ENCODE peak calls at places on chromosome 4, in five cellular contexts. S is sigmoid colon, B is suprapubic skin, Q is heart left ventricle, Y is ovary. R is an unnamed sample.

GRCh38 chr4:174538123-174538875 is 16.0 kb upstream of the HPGD start:
- DNase-seq in Q (no peak), B (no peak), S (no peak), Y (no peak), R (no peak)

GRCh38 chr4:76689079-76689817 is 208.7 kb downstream of the SOWAHB start:
- DNase-seq in Q (peak), Y (peak), B (no peak), S (no peak), R (peak)

GRCh38 chr4:7224001-7224400 is 31.7 kb downstream of the SORCS2 start:
- DNase-seq in S (no peak), Y (no peak), B (no peak), Q (no peak), R (no peak)

GRCh38 chr4:8794491-8794890 is 77.1 kb downstream of the HMX1 start:
- DNase-seq in Q (no peak), S (no peak), B (no peak), Y (no peak), R (no peak)

GRCh38 chr4:105126311-105127153 is 20.1 kb upstream of the TET2 start:
- DNase-seq in Q (no peak), Y (no peak), B (no peak), S (no peak), R (no peak)

GRCh38 chr4:113574636-113575103 is 186.9 kb downstream of the CAMK2D start:
- DNase-seq in Q (no peak), S (no peak), B (no peak), Y (no peak), R (no peak)

GRCh38 chr4:146051724-146052396 is 113.2 kb upstream of the ZNF827 start:
- DNase-seq in Y (no peak), B (no peak), Q (no peak), S (no peak), R (peak)

GRCh38 chr4:6641164-6641970 is 882 bp downstream of the MRFAP1 start:
- DNase-seq in Q (peak), Y (peak), B (peak), S (no peak), R (no peak)

GRCh38 chr4:10998826-10999225 is 314.3 kb upstream of the CLNK start:
- DNase-seq in B (no peak), S (no peak), Y (no peak), Q (no peak), R (no peak)

GRCh38 chr4:94479358-94480141 is 27.8 kb downstream of the PDLIM5 start:
- DNase-seq in Y (no peak), Q (no peak), S (no peak), B (no peak), R (no peak)

GRCh38 chr4:158112612-158113011 is 60.2 kb downstream of the GASK1B start:
- DNase-seq in S (no peak), Q (no peak), B (no peak), Y (no peak), R (no peak)

GRCh38 chr4:123469245-123469644 is 72.7 kb downstream of the SPRY1 start:
- DNase-seq in Q (no peak), S (no peak), B (no peak), Y (no peak), R (no peak)

GRCh38 chr4:139528377-139529005 is 27.5 kb downstream of the SETD7 start:
- DNase-seq in Y (peak), B (peak), Q (peak), S (peak), R (peak)

GRCh38 chr4:53921856-53922255 is 142.5 kb downstream of the CHIC2 start:
- DNase-seq in S (no peak), B (no peak), Y (no peak), Q (no peak), R (no peak)

GRCh38 chr4:45442466-45442865 is 681.4 kb downstream of the GABRG1 start:
- DNase-seq in B (no peak), Q (no peak), S (no peak), Y (no peak), R (no peak)

GRCh38 chr4:78710536-78710935 is 65.6 kb upstream of the BMP2K start:
- DNase-seq in B (no peak), Y (no peak), Q (no peak), S (no peak), R (no peak)

GRCh38 chr4:99893991-99894981 is at the start of gene LAMTOR3:
- DNase-seq in Y (peak), B (peak), S (peak), Q (peak), R (peak)

GRCh38 chr4:10958226-10958856 is 273.8 kb upstream of the CLNK start:
- DNase-seq in S (no peak), Y (no peak), Q (no peak), B (no peak), R (no peak)

GRCh38 chr4:139795915-139796314 is 130.3 kb downstream of the MGST2 start:
- DNase-seq in Y (no peak), Q (no peak), S (no peak), B (no peak), R (no peak)

GRCh38 chr4:8026455-8026854 is 86.8 kb upstream of the AFAP1 start:
- DNase-seq in S (no peak), B (no peak), Y (no peak), Q (no peak), R (no peak)

GRCh38 chr4:76677571-76678326 is 220.2 kb downstream of the SOWAHB start:
- DNase-seq in Q (no peak), B (no peak), Y (no peak), S (no peak), R (no peak)

GRCh38 chr4:123209436-123209835 is 187.2 kb upstream of the SPRY1 start:
- DNase-seq in B (no peak), S (no peak), Y (no peak), Q (no peak), R (no peak)

GRCh38 chr4:150381671-150382427 is 200.1 kb upstream of the MAB21L2 start:
- DNase-seq in Q (no peak), B (no peak), Y (no peak), S (no peak), R (no peak)

GRCh38 chr4:134243742-134244713 is 42.4 kb upstream of the PABPC4L start:
- DNase-seq in Q (no peak), B (peak), S (peak), Y (no peak), R (no peak)

GRCh38 chr4:101232074-101232776 is 115.1 kb downstream of the PPP3CA start:
- DNase-seq in S (no peak), Q (no peak), Y (peak), B (no peak), R (no peak)

GRCh38 chr4:186723207-186724047 is at the start of gene FAT1:
- DNase-seq in S (peak), B (no peak), Y (peak), Q (peak), R (peak)

GRCh38 chr4:72817012-72817411 is 248.0 kb upstream of the ADAMTS3 start:
- DNase-seq in B (no peak), S (no peak), Y (no peak), Q (no peak), R (no peak)

GRCh38 chr4:3041192-3042142 is 32.9 kb downstream of the HTT-AS start:
- DNase-seq in B (no peak), S (peak), Y (peak), Q (peak), R (no peak)

GRCh38 chr4:153988446-153988845 is 199.6 kb upstream of the SFRP2 start:
- DNase-seq in Y (no peak), Q (no peak), S (no peak), B (no peak), R (no peak)

GRCh38 chr4:22514001-22514400 is 1.9 kb downstream of the ADGRA3 start:
- DNase-seq in B (no peak), S (no peak), Q (no peak), Y (no peak), R (no peak)

GRCh38 chr4:170465434-170465833 is 375.7 kb upstream of the AADAT start:
- DNase-seq in B (no peak), S (no peak), Y (no peak), Q (no peak), R (no peak)

GRCh38 chr4:17786567-17786966 is 5.1 kb upstream of the FAM184B start:
- DNase-seq in S (no peak), Q (no peak), Y (no peak), B (no peak), R (no peak)

GRCh38 chr4:88900432-88900831 is 156.6 kb downstream of the FAM13A start:
- DNase-seq in S (no peak), B (no peak), Q (no peak), Y (no peak), R (no peak)

GRCh38 chr4:25756503-25756902 is 100.9 kb downstream of the SLC34A2 start:
- DNase-seq in Y (no peak), B (no peak), S (no peak), Q (no peak), R (no peak)

GRCh38 chr4:91448668-91449330 is 855.0 kb upstream of the GRID2 start:
- DNase-seq in B (no peak), Q (no peak), S (no peak), Y (no peak), R (peak)

GRCh38 chr4:78758105-78758504 is 18.0 kb upstream of the BMP2K start:
- DNase-seq in S (no peak), Q (no peak), B (no peak), Y (no peak), R (no peak)

GRCh38 chr4:47668810-47669408 is 169.0 kb downstream of the CORIN start:
- DNase-seq in B (no peak), Q (no peak), S (no peak), Y (no peak), R (no peak)

GRCh38 chr4:97548943-97549583 is 594.2 kb downstream of the STPG2 start:
- DNase-seq in Q (no peak), Y (no peak), S (no peak), B (no peak), R (no peak)

GRCh38 chr4:185396724-185397402 is at the start of gene ANKRD37:
- DNase-seq in Q (peak), Y (peak), S (no peak), B (no peak), R (no peak)
- TF ChIP-seq POLR2A in Q (no peak), Y (no peak), S (peak), B (no peak), R (peak)

DNA sequence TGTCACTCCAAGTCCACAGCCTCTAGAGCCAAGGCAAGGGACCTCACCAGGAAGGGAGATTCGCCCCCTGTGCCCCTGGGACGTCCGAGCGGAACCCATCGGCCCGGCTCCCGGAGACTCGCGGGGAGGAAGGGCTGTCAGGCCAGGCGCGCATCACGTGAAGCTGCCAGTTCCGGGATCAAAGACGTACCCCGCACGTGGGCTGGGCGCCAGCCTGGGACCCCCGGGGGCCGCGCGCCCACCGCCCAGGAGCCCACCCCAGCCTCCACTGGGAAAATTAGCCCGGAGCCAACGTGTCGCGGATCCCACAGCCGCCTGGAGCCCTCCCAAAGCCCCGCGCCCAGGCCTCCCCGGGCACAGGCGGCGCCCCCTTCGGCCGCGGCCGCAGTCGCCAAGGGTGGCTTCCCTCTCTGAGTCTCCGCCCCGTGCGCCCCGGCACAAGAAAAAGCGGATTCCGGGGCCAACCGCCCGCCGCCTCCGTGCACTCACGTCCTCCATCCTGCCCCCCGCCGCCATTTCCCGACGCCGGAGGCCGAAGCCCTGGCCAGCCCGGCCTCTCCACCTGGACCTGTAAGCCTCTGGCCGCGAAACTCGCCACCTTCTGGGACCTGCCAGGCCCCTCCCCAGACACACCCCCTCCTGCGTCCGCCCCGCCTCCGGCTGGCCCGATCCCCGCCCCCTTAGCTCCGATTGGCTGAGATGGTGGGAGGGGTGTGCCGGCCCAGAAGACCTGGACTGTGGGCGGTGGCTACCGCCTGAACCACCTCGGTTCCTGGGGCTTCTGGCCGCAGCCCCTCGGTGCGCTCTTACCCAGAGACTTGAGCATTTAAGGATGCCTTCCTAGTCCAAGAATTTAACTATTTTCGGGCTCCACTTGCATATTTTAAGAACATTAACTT is at the start of gene TMEM192:
- DNase-seq in Q (peak), B (peak), Y (peak), S (peak), R (peak)
- TF ChIP-seq POLR2A in Q (no peak), B (peak), Y (peak), S (peak), R (peak)

GRCh38 chr4:83334425-83335241 is at the start of gene HPSE:
- DNase-seq in Q (peak), B (peak), S (peak), Y (peak), R (peak)
- TF ChIP-seq POLR2A in Q (no peak), B (peak), S (peak), Y (no peak), R (no peak)

DNA sequence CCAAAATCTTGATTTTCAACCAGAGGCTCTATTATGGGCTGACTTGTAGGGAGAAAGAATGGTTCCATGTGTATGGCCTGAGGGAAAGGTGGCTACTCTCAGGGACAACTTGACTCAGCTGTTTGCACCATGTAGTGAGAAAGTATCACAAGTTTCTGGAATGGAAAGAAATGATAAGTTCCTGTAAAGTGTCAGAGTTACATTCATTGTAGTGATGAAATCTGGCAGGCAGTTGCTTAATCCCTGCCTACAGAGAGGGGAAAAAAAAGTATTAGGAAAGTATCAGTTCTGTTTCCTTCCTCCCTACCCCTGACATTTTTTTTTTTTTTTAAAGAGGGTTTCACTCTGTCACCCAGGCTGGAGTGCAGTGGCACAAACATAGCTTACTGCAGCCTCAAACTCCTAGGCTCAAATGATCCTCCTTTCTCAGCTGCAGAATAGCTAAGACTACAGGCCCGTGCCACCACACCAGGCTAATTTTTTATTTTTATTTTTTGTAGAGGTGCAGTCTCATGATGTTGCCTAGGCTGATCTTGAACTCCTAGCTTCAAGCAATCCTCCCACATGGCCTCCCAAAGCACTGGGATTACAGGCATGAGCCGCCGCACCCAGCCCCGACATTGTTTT is 4.7 kb upstream of the FBXL5 start:
- DNase-seq in S (no peak), B (no peak), Q (no peak), Y (no peak), R (no peak)
- TF ChIP-seq POLR2A in S (no peak), B (no peak), Q (no peak), Y (no peak), R (no peak)

GRCh38 chr4:38319456-38320348 is 344.3 kb upstream of the KLF3 start:
- DNase-seq in S (peak), Y (peak), Q (peak), B (peak), R (peak)

GRCh38 chr4:38317238-38317637 is 346.8 kb upstream of the KLF3 start:
- DNase-seq in Y (no peak), Q (no peak), B (no peak), S (no peak), R (no peak)

GRCh38 chr4:38320349-38320707 is 343.7 kb upstream of the KLF3 start:
- DNase-seq in Q (no peak), B (no peak), S (no peak), Y (no peak), R (no peak)

GRCh38 chr4:38320833-38321232 is 343.2 kb upstream of the KLF3 start:
- DNase-seq in Y (no peak), Q (no peak), B (no peak), S (no peak), R (no peak)

DNA sequence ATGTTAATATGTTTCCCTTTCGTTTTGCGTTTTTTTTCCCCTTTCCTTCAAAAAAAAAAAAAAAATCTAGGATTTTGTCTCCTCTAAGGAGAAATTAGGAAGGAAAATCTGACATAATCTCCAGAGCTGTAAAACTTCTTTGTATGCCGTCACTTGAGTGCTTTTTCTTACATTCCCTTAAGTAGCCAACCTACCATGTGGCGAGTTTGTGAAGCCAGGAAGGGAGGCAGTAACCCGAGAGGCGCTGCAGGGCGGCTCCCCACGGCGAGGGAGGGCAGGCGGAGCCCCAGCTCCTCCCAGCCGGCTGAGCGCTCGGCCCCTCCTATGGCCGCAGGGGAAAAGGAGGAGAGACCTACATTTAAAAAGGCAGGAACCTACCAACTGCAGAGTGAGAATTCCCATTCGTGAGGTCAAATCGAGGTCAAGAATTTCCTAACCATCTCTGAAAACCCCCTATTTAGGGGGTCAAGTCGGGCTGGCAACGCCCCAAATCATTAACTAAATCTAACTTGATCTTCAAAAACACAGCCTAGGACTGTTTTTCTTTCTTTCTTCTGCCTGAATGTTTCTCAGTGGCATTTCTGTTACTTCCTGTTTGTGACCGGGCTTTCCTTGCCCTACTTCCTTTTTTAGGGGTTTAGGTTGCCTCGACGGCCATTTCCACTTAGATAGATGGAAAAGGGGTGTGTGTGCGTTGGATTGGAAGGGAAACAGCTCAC is 345.1 kb upstream of the KLF3 start:
- DNase-seq in B (peak), Y (peak), Q (peak), S (peak), R (peak)
- TF ChIP-seq POLR2A in B (no peak), Y (no peak), Q (no peak), S (no peak), R (peak)

GRCh38 chr4:183746305-183747229 is 87.5 kb downstream of the TRAPPC11 start:
- DNase-seq in B (no peak), Y (no peak), Q (no peak), S (no peak), R (no peak)
- TF ChIP-seq POLR2A in B (no peak), Y (no peak), Q (no peak), S (no peak), R (no peak)

DNA sequence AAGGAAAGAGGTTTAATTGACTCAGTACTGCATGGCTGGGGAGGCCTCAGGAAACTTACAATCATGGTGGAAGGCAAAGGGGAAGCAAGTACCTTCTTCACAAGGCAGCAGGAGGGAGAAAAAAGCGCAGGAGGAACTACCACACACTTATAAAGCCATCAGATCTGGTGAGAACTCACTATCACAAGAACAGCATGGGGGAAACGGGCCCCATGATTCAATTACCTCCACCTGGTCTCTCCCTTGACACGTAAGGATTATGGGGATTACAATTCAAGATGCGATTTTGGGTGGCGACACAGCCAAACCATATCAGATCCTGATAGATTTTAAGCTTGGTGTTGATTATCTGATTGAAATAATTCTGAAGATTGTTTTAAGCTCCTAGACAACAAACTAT is 218.7 kb downstream of the CBR4 start:
- DNase-seq in Y (no peak), S (no peak), B (no peak), Q (no peak), R (no peak)
- TF ChIP-seq POLR2A in Y (no peak), S (no peak), B (no peak), Q (no peak), R (no peak)

DNA sequence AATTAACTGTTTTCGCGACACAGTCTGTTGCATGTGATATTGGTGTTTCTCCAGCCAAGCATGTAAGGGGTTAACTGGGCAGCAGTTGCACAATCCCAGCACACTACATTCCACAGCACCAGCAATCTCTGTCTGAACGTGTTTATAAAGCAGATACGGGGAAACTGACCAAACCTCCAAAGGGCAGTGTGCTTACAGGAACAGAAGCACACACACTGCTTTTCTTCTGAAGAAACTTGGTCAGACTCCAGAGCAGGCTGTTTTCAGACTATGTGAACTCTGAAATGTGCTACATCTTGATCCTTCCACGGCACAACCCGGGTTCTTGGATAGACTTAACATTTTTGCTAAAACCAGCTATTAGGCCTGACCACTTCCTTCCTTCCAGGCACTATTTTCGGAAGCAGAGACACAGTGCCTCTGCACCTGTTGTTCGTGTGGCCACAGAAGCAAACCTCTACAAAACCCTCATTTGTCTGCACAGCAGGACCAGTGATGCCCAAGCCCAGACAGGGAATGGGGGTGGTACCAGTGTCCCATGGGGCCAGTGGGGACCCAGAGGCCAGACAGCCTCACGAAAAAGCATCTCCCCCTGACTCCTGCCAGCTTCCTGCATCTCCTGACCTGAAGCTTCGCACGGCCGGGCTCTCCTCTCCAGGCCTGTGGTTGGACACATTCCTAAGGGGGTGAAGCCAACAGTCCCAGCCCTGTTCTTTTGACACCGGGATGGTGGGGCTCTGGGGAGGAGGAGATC is 90.1 kb downstream of the IRF2 start:
- DNase-seq in Y (peak), Q (no peak), B (no peak), S (peak), R (peak)
- TF ChIP-seq POLR2A in Y (no peak), Q (no peak), B (no peak), S (no peak), R (no peak)

GRCh38 chr4:155794589-155794988 is 35.8 kb downstream of the GUCY1B1 start:
- DNase-seq in Q (no peak), S (no peak), Y (no peak), B (no peak), R (no peak)
- TF ChIP-seq POLR2A in Q (no peak), S (no peak), Y (no peak), B (no peak), R (no peak)

R was measured in H54.